ENCODE peak calls at places on chromosomes 5 and 9, in nine cellular contexts. R, D, H, A, N, P, V, C and I are unnamed samples.

GRCh38 chr5:168106008-168106761 is 185.3 kb upstream of the WWC1 start:
- DNase-seq in H (no peak), N (no peak), P (no peak), R (peak; percentile 6), A (no peak), D (peak; percentile 95), C (no peak), V (no peak), I (no peak)

GRCh38 chr5:179265529-179266290 is 79.6 kb downstream of the ADAMTS2 start:
- DNase-seq in N (peak; percentile 4), C (no peak), P (peak; percentile 91), H (peak; percentile 80), R (peak; percentile 99), D (peak; percentile 99), A (peak; percentile 99), V (no peak), I (no peak)

GRCh38 chr9:134721344-134721743 is 79.7 kb downstream of the COL5A1 start:
- DNase-seq in D (no peak), R (no peak), V (no peak), H (no peak), P (no peak), N (no peak), C (no peak), A (no peak), I (no peak)

GRCh38 chr5:91126448-91126847 is 256.7 kb downstream of the ARRDC3 start:
- DNase-seq in R (peak; percentile 87), D (peak; percentile 93), C (no peak), H (no peak), P (no peak), V (no peak), N (peak; percentile 37), A (peak; percentile 79), I (no peak)

GRCh38 chr5:51694826-51695225 is 311.6 kb downstream of the ISL1 start:
- DNase-seq in D (no peak), V (no peak), N (no peak), A (no peak), R (no peak), P (no peak), H (no peak), C (no peak), I (no peak)

GRCh38 chr5:180113660-180114303 is 42.2 kb upstream of the RNF130 start:
- DNase-seq in C (no peak), N (no peak), D (no peak), V (no peak), H (peak; percentile 41), P (no peak), R (no peak), A (no peak), I (no peak)

GRCh38 chr5:172007153-172007794 is 836 bp upstream of the FBXW11 start:
- DNase-seq in R (no peak), P (no peak), A (no peak), N (peak; percentile 28), H (no peak), V (no peak), D (no peak), C (peak; percentile 52), I (no peak)

GRCh38 chr9:116464987-116465571 is 222.0 kb upstream of the TRIM32 start:
- DNase-seq in C (no peak), P (no peak), A (no peak), H (no peak), D (no peak), N (no peak), V (no peak), R (no peak), I (no peak)

GRCh38 chr5:133321833-133322420 is 270.1 kb downstream of the HSPA4 start:
- DNase-seq in C (no peak), P (no peak), A (no peak), N (no peak), R (no peak), H (no peak), D (no peak), V (no peak), I (no peak)

GRCh38 chr9:94950733-94951590 is 224.5 kb downstream of the AOPEP start:
- DNase-seq in N (peak; percentile 33), A (peak; percentile 36), H (no peak), V (no peak), P (no peak), R (no peak), D (peak; percentile 71), C (no peak), I (peak; percentile 17)

GRCh38 chr9:129474740-129475404 is 146.0 kb downstream of the C9orf50 start:
- DNase-seq in H (no peak), N (no peak), V (no peak), R (no peak), C (no peak), D (no peak), A (no peak), P (no peak), I (no peak)

GRCh38 chr5:171907731-171908343 is 98.6 kb downstream of the FBXW11 start:
- DNase-seq in R (peak; percentile 82), V (peak; percentile 17), C (peak; percentile 68), P (no peak), H (peak; percentile 13), N (peak; percentile 51), D (peak; percentile 50), A (no peak), I (peak; percentile 54)

GRCh38 chr5:15704397-15704947 is 204.5 kb downstream of the FBXL7 start:
- DNase-seq in C (no peak), V (no peak), A (no peak), D (peak; percentile 59), R (no peak), N (no peak), H (no peak), P (no peak), I (no peak)

GRCh38 chr9:21592063-21592338 is 109.9 kb upstream of the IFNE start:
- DNase-seq in C (no peak), P (no peak), A (no peak), V (no peak), D (no peak), R (no peak), N (no peak), H (no peak), I (no peak)

GRCh38 chr9:21585756-21586752 is 103.9 kb upstream of the IFNE start:
- DNase-seq in V (no peak), D (no peak), N (peak; percentile 58), P (no peak), H (no peak), C (no peak), R (peak; percentile 41), A (peak; percentile 41), I (no peak)

GRCh38 chr9:21591221-21592062 is 109.3 kb upstream of the IFNE start:
- DNase-seq in H (peak; percentile 26), D (peak; percentile 100), N (peak; percentile 99), R (peak; percentile 99), P (peak; percentile 13), C (no peak), V (no peak), A (peak; percentile 98), I (no peak)

GRCh38 chr9:21589344-21590056 is 107.4 kb upstream of the IFNE start:
- DNase-seq in P (no peak), D (no peak), C (no peak), V (no peak), H (no peak), N (no peak), R (no peak), A (no peak), I (no peak)

GRCh38 chr9:21590058-21590996 is 108.2 kb upstream of the IFNE start:
- DNase-seq in R (peak; percentile 28), H (no peak), D (peak; percentile 60), N (peak; percentile 42), P (no peak), A (no peak), V (no peak), C (no peak), I (no peak)
- H3K4me3 ChIP-seq in R (no peak overlapping the region), H (no peak overlapping the region), D (peak overlapping the region; percentile 22), N (peak overlapping the region; percentile 37), P (no peak overlapping the region), A (no peak overlapping the region), V (no peak overlapping the region), C (no peak overlapping the region), I (no peak overlapping the region)

DNA sequence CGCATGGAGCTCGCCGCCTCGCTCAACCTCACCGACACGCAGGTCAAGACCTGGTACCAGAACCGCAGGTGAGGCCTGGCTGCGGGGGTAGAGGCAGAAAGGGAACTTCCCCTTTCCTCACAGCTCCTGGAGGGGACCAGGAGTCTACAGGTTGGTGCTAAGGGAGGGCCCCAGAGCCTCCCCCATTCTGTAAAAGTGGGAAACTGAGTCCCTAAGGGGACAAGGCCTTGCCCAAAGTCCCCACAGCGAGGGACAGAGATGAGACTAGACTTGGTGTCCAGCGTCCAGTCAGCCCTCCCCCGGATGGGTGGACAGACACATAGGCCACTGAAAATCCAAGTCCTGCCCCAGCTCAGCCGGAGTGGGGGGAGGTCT is 5.1 kb downstream of the BARHL1 start:
- DNase-seq in A (no peak), R (no peak), P (no peak), D (no peak), C (no peak), H (peak; percentile 70), V (no peak), N (no peak), I (no peak)
- H3K4me3 ChIP-seq in A (no peak overlapping the region), R (no peak overlapping the region), P (no peak overlapping the region), D (no peak overlapping the region), C (no peak overlapping the region), H (no peak overlapping the region), V (no peak overlapping the region), N (no peak overlapping the region), I (no peak overlapping the region)

DNA sequence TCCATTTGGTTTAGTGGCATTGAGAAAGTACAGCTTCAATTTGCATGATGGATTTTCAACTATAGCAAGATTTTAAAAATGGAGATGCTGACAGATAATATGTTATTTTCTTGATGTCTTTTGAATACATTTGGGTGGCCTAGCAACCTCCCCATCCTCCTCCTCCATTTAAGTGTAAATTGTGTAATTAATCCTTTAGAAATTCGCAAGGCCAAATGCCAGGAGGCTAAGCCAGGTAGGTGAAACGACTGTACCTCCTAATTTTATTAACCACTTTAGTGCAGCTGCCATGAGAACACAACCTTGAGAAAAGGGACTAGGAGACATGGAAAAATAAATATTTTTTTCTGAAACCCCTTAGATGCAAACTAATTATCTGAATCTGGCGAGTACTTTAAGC is 248.8 kb downstream of the MRPS30 start:
- DNase-seq in C (no peak), R (no peak), D (no peak), H (peak; percentile 0), N (no peak), P (no peak), V (no peak), A (no peak), I (no peak)
- H3K4me3 ChIP-seq in C (no peak overlapping the region), R (no peak overlapping the region), D (no peak overlapping the region), H (no peak overlapping the region), N (no peak overlapping the region), P (no peak overlapping the region), V (no peak overlapping the region), A (no peak overlapping the region), I (no peak overlapping the region)

GRCh38 chr9:2055203-2055658 is 40.1 kb downstream of the SMARCA2 start:
- DNase-seq in H (no peak), R (peak; percentile 91), A (peak; percentile 9), V (no peak), N (peak; percentile 94), P (no peak), D (peak; percentile 85), C (no peak), I (no peak)

GRCh38 chr9:2059131-2059929 is 44.2 kb downstream of the SMARCA2 start:
- DNase-seq in C (no peak), V (no peak), P (no peak), D (peak; percentile 41), R (no peak), N (no peak), H (no peak), A (no peak), I (no peak)

GRCh38 chr9:2050236-2050635 is 35.1 kb downstream of the SMARCA2 start:
- DNase-seq in H (no peak), A (no peak), C (no peak), R (no peak), D (peak; percentile 68), V (no peak), N (no peak), P (no peak), I (no peak)

GRCh38 chr9:2053883-2054845 is 39.0 kb downstream of the SMARCA2 start:
- DNase-seq in D (peak; percentile 94), A (peak; percentile 55), V (peak; percentile 46), H (no peak), N (no peak), P (no peak), C (peak; percentile 84), R (peak; percentile 75), I (peak; percentile 89)
- H3K4me3 ChIP-seq in D (no peak overlapping the region), A (no peak overlapping the region), V (no peak overlapping the region), H (no peak overlapping the region), N (no peak overlapping the region), P (no peak overlapping the region), C (peak overlapping the region; percentile 28), R (no peak overlapping the region), I (peak overlapping the region; percentile 30)